ENCODE peak calls at places on chromosomes 2 and 18, in ten cellular contexts. F is GM20000, Y is sigmoid colon, G is body of pancreas, Q is MCF 10A, K is AG10803, D is kidney, R is cardiac fibroblast, A is neural crest cell, J is hepatocyte. V is an unnamed sample.

GRCh38 chr2:174339571-174339966 is 4.8 kb downstream of the SP9 start:
- DNase-seq in F (no peak), Y (no peak), G (no peak), Q (no peak), K (no peak), D (no peak), R (no peak), A (no peak), J (no peak), V (no peak)

GRCh38 chr2:36453652-36454051 is 98.1 kb downstream of the CRIM1 start:
- DNase-seq in F (no peak), Y (no peak), G (no peak), Q (no peak), K (no peak), D (no peak), R (no peak), A (no peak), J (no peak), V (no peak)

GRCh38 chr2:225055714-225056113 is 13.4 kb upstream of the DOCK10 start:
- DNase-seq in F (no peak), Y (no peak), G (no peak), Q (no peak), K (no peak), D (no peak), R (no peak), A (no peak), J (no peak), V (no peak)

GRCh38 chr2:100106460-100106859 is 35.9 kb downstream of the AFF3 start:
- DNase-seq in F (no peak), Y (peak), G (no peak), Q (no peak), K (no peak), D (no peak), R (no peak), A (no peak), J (peak), V (no peak)

GRCh38 chr18:28095041-28095440 is 81.9 kb downstream of the CDH2 start:
- DNase-seq in F (no peak), Y (no peak), G (no peak), Q (no peak), K (peak), D (no peak), R (no peak), A (no peak), J (no peak), V (no peak)

GRCh38 chr2:40127890-40128548 is 323.9 kb downstream of the SLC8A1 start:
- DNase-seq in F (no peak), Y (no peak), G (no peak), Q (no peak), K (peak), D (no peak), R (peak), A (no peak), J (no peak), V (no peak)

GRCh38 chr2:16115881-16116830 is 175.8 kb downstream of the MYCN start:
- DNase-seq in F (no peak), Y (no peak), G (no peak), Q (no peak), K (no peak), D (no peak), R (no peak), A (no peak), J (no peak), V (no peak)

GRCh38 chr2:156437876-156438410 is 1.8 kb downstream of the GPD2 start:
- DNase-seq in F (no peak), Y (no peak), G (no peak), Q (peak), K (no peak), D (no peak), R (no peak), A (no peak), J (no peak), V (no peak)

GRCh38 chr2:238216651-238217184 is 13.2 kb upstream of the ILKAP start:
- DNase-seq in F (no peak), Y (no peak), G (no peak), Q (no peak), K (no peak), D (no peak), R (no peak), A (no peak), J (no peak), V (no peak)

GRCh38 chr2:18787726-18788125 is 198.4 kb upstream of the NT5C1B start:
- DNase-seq in F (no peak), Y (no peak), G (no peak), Q (no peak), K (no peak), D (no peak), R (no peak), A (no peak), J (peak), V (no peak)

GRCh38 chr2:85277416-85278158 is 50.2 kb downstream of the TGOLN2 start:
- DNase-seq in F (no peak), Y (peak), G (no peak), Q (no peak), K (peak), D (no peak), R (peak), A (no peak), J (peak), V (no peak)

GRCh38 chr2:46248171-46248570 is 49.0 kb upstream of the EPAS1 start:
- DNase-seq in F (no peak), Y (no peak), G (no peak), Q (no peak), K (no peak), D (no peak), R (peak), A (no peak), J (no peak), V (no peak)

DNA sequence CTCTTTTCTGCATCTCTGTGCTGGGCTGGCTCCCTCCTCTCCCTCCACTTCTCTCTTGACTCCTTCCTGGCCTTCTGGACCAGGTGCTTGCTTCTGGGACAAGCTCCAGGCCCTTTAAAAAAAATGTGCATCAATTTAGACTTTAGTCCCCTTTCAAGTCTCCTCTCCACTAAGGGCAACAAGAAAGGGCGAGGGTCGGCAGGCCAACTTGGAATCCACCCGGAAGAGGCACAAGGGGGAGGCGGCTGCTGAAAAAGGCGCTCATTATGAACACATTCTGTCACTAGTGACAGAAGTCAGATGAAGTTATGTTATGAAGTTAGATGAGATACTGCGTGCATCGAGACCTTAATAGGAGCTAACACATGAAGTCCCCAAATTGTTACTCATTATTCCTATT is 13.6 kb upstream of the RHOB start:
- DNase-seq in F (no peak), Y (peak), G (no peak), Q (no peak), K (no peak), D (no peak), R (no peak), A (no peak), J (no peak), V (no peak)
- TF ChIP-seq CTCF in F (no peak), Y (no peak), G (no peak), Q (no peak), K (no peak), D (no peak), R (no peak), A (no peak), J (no peak), V (no peak)

GRCh38 chr2:96906719-96907404 is 37.0 kb upstream of the SEMA4C start:
- DNase-seq in F (no peak), Y (peak), G (no peak), Q (no peak), K (peak), D (no peak), R (no peak), A (no peak), J (peak), V (no peak)
- TF ChIP-seq CTCF in F (no peak), Y (no peak), G (no peak), Q (no peak), K (no peak), D (no peak), R (no peak), A (no peak), J (no peak), V (no peak)

DNA sequence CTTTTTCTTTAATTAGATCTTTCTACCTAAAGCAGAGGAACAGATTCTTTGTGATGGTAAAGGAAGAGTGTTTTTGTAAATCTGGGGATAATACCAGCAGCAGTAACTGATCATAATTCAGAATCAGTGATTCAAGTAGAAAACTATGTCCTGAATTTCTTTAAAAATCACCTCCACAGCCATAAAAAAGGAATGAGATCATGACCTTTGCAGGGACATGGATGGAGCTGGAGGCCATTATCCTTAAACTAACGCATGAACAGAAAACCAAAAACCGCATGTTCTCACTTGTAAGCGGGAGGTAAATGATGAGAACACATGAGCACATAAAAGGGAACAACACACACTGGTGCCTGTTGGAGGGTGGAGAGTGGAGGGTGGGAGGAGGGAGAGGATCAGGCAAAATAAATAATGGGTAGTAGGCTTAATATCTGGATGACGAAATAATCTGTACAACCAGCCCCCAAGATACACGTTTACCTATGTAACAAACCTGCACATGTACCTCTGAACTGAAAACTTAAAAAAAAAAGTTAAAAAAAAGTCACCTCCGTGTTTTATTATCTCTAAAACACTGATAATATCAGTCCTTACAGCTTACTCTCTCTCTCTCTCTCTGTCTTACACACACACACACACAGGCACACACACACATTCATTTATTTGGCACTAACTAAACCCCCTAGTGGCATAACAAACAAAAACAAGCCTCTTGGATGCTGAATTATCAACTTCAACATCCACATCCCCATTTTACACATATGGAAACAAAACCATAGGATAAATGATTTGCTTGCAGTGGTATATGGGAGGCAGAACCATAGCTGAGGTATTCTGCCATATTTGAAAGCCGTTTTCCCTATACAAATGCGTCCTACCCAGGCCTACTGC is 1.4 kb downstream of the TM4SF20 start:
- DNase-seq in F (no peak), Y (no peak), G (no peak), Q (no peak), K (peak), D (no peak), R (no peak), A (no peak), J (no peak), V (no peak)
- TF ChIP-seq CTCF in F (no peak), Y (no peak), G (no peak), Q (peak), K (peak), D (no peak), R (peak), A (no peak), J (no peak), V (peak)

GRCh38 chr2:226796012-226796839 is 3.4 kb downstream of the IRS1 start:
- DNase-seq in F (no peak), Y (peak), G (peak), Q (no peak), K (peak), D (peak), R (no peak), A (no peak), J (no peak), V (no peak)

GRCh38 chr2:226797989-226798421 is 1.6 kb downstream of the IRS1 start:
- DNase-seq in F (no peak), Y (peak), G (no peak), Q (no peak), K (peak), D (peak), R (peak), A (no peak), J (no peak), V (no peak)

GRCh38 chr2:226797289-226797988 is 2.2 kb downstream of the IRS1 start:
- DNase-seq in F (no peak), Y (peak), G (peak), Q (no peak), K (peak), D (peak), R (no peak), A (no peak), J (peak), V (no peak)

GRCh38 chr2:226795281-226796011 is 4.2 kb downstream of the IRS1 start:
- DNase-seq in F (no peak), Y (peak), G (peak), Q (no peak), K (peak), D (peak), R (no peak), A (no peak), J (no peak), V (no peak)

DNA sequence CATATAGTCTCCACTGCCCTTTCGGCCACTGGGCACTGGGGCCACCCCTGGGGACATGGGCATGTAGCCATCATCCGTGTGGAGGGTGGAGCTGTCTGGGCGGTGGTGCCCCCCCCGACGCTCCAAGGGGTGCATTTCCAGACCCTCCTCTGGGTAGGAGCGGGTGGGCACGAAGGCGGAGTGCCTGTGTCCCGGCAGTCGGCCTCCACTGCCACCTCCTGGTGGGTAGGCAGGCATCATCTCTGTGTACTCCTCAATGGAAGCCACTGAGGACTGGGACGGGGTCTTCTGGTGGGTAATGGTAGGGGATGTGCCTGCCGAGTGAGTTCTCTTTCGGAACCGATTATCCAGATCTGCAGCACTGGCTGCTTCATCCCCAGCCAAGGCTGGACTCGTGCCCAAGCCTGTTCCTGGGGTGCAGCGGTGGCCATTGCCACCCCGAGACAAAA is 2.8 kb downstream of the IRS1 start:
- DNase-seq in F (peak), Y (peak), G (peak), Q (no peak), K (peak), D (peak), R (peak), A (no peak), J (peak), V (no peak)
- TF ChIP-seq CTCF in F (peak), Y (peak), G (peak), Q (peak), K (peak), D (peak), R (peak), A (peak), J (peak), V (peak)

DNA sequence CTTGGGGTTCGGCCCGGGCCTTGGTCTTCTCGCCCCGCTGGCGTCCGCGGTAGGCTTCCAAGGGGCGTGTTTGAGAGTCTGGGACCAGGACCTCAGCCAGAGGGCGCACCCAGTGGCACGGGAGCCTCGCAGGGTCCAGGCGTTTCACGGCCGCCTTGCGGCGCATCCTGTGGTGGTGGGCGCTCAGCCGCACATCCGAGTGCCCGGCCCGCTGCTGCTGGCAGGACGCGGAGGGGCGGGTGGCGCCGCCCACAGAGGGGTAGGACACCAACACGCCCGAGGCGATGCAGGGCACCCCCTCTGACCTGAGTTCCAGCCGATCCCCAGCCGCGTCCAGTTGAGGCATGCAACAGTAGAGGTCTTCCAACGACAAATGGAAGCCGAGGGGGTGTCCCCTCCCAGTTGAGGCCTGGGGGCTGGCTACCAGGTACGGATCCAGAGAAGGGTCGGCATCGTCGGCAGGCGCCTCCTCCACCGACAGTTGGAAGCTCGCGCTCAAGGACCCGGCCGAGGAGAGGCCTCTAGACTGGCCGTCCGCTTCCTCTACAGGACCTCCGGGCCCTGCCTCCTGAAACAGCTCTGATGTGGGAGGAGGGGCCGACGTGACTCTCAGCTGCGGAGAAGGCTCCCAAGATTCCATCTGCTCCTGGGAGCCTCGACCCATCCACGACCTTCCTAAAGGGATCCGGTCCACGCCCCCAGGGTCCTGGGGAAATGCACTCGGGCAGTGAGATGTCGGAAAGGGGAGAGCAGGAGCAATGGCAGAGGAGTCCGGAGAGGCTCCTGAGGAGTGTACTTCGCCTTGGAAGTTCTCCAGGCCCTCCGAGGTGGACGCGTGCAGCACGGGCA is 6.3 kb downstream of the C2orf81 start:
- DNase-seq in F (peak), Y (peak), G (peak), Q (no peak), K (peak), D (peak), R (peak), A (no peak), J (no peak), V (no peak)
- TF ChIP-seq CTCF in F (peak), Y (peak), G (peak), Q (no peak), K (no peak), D (peak), R (peak), A (no peak), J (no peak), V (no peak)

DNA sequence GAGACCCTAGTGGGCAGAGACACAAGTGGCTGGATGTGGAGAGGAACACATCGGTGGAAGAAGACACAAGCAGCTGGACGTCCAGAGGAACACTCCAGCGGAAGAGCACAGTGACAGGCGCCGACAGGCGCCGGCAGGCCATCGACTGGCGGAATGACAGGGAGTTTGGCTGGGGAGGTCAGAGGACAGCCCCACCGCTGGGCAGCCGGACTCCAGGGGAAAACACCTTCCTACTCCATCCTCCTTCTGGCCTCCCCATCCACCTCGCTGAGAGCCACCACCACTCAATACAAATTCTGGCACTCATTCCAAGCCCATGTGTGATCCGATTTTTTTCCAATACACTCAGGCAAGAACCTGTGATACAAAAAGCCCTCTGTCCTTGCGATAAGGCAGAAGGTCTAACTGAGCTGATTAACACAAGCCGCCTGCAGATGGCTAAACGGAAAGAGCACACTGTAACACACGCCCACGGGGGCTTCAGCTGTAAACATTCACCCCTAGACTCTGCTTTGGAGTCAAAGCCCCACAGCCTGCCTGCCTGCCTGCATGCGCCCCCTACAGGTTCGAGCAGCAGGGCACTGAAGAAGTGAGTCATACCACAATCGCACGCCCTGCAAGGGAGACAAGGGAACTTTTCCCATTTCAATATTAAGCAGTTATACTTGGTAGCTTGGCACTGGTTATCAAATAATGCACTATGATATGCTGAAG is 50.2 kb upstream of the LRP1B start:
- DNase-seq in F (no peak), Y (no peak), G (peak), Q (peak), K (peak), D (peak), R (peak), A (peak), J (peak), V (no peak)
- TF ChIP-seq CTCF in F (peak), Y (no peak), G (no peak), Q (peak), K (peak), D (peak), R (peak), A (peak), J (peak), V (peak)

GRCh38 chr2:48018480-48018879 is 112.2 kb upstream of the FBXO11 start:
- DNase-seq in F (no peak), Y (no peak), G (no peak), Q (no peak), K (no peak), D (no peak), R (no peak), A (no peak), J (no peak), V (no peak)

GRCh38 chr2:48017136-48017535 is 110.8 kb upstream of the FBXO11 start:
- DNase-seq in F (no peak), Y (no peak), G (no peak), Q (no peak), K (no peak), D (no peak), R (no peak), A (no peak), J (no peak), V (no peak)

GRCh38 chr2:48016620-48017019 is 110.3 kb upstream of the FBXO11 start:
- DNase-seq in F (no peak), Y (no peak), G (no peak), Q (peak), K (no peak), D (no peak), R (no peak), A (no peak), J (peak), V (no peak)
- TF ChIP-seq CTCF in F (no peak), Y (no peak), G (no peak), Q (no peak), K (peak), D (no peak), R (peak), A (peak), J (peak), V (no peak)

GRCh38 chr2:204871246-204871953 is 326.1 kb downstream of the PARD3B start:
- DNase-seq in F (no peak), Y (no peak), G (no peak), Q (peak), K (peak), D (no peak), R (peak), A (no peak), J (peak), V (no peak)
- TF ChIP-seq CTCF in F (no peak), Y (no peak), G (peak), Q (peak), K (peak), D (peak), R (peak), A (peak), J (peak), V (peak)

DNA sequence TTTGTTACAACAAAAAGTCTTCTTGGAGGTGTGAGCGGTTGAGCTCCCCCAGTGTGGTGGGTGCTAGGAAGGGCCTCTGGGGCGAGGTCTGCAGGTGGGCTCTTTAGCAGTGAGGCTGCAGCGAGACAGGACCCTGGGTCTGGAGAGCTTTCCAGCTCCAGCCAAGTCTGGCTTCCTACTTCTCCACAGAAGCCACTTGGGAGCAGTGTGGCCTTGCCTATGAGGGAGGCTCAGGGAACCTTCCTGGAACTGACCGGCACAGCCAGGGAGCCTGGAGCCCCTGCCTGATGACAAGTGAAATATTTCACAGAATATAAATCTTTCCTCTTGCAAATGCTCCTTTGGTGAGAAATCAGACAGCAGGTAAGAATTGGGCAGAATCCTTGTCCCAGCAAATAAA is 289.6 kb upstream of the SPRED2 start:
- DNase-seq in F (no peak), Y (peak), G (peak), Q (peak), K (peak), D (peak), R (peak), A (peak), J (peak), V (no peak)
- TF ChIP-seq CTCF in F (no peak), Y (peak), G (peak), Q (peak), K (peak), D (peak), R (no peak), A (peak), J (peak), V (peak)

V was measured in LNCaP clone FGC.